ENCODE peak calls at places on chromosome 13, in seven cellular contexts. One of them, this sample, is unnamed.

GRCh38 chr13:33367186-33367895 is 81.8 kb upstream of the STARD13 start:
- DNase-seq in cardiac fibroblast: no peak
- DNase-seq in midbrain: no peak
- DNase-seq in ACHN: no peak
- DNase-seq in GM20000: no peak
- DNase-seq in AG04450: no peak
- DNase-seq in ovary: no peak
- DNase-seq in this sample: no peak

GRCh38 chr13:100773923-100774641 is 99.5 kb upstream of the TMTC4 start:
- DNase-seq in cardiac fibroblast: no peak
- DNase-seq in midbrain: no peak
- DNase-seq in ACHN: no peak
- DNase-seq in GM20000: no peak
- DNase-seq in AG04450: no peak
- DNase-seq in ovary: no peak
- DNase-seq in this sample: no peak

GRCh38 chr13:30791354-30791921 is 56.1 kb downstream of the ALOX5AP start:
- DNase-seq in cardiac fibroblast: peak; percentile 11
- DNase-seq in midbrain: no peak
- DNase-seq in ACHN: no peak
- DNase-seq in GM20000: no peak
- DNase-seq in AG04450: no peak
- DNase-seq in ovary: no peak
- DNase-seq in this sample: no peak

GRCh38 chr13:43878897-43879322 is 630 bp downstream of the CCDC122 start:
- DNase-seq in cardiac fibroblast: peak; percentile 82
- DNase-seq in midbrain: peak; percentile 71
- DNase-seq in ACHN: peak; percentile 76
- DNase-seq in GM20000: peak; percentile 59
- DNase-seq in AG04450: peak; percentile 26
- DNase-seq in ovary: peak; percentile 62
- DNase-seq in this sample: no peak

GRCh38 chr13:109764045-109764444 is 22.3 kb downstream of the IRS2 start:
- DNase-seq in cardiac fibroblast: no peak
- DNase-seq in midbrain: no peak
- DNase-seq in ACHN: no peak
- DNase-seq in GM20000: no peak
- DNase-seq in AG04450: no peak
- DNase-seq in ovary: no peak
- DNase-seq in this sample: no peak

GRCh38 chr13:33676700-33677048 is 141.3 kb upstream of the RFC3 start:
- DNase-seq in cardiac fibroblast: peak; percentile 63
- DNase-seq in midbrain: peak; percentile 29
- DNase-seq in ACHN: peak; percentile 30
- DNase-seq in GM20000: peak; percentile 44
- DNase-seq in AG04450: peak; percentile 1
- DNase-seq in ovary: no peak
- DNase-seq in this sample: peak; percentile 9

GRCh38 chr13:27450921-27451461 is 627 bp upstream of the MTIF3 start:
- DNase-seq in cardiac fibroblast: peak; percentile 57
- DNase-seq in midbrain: no peak
- DNase-seq in ACHN: peak; percentile 88
- DNase-seq in GM20000: no peak
- DNase-seq in AG04450: no peak
- DNase-seq in ovary: peak; percentile 29
- DNase-seq in this sample: peak; percentile 54

GRCh38 chr13:74136089-74136658 is 2.0 kb upstream of the KLF12 start:
- DNase-seq in cardiac fibroblast: peak; percentile 73
- DNase-seq in midbrain: peak; percentile 44
- DNase-seq in ACHN: peak; percentile 30
- DNase-seq in GM20000: peak; percentile 15
- DNase-seq in AG04450: no peak
- DNase-seq in ovary: peak; percentile 26
- DNase-seq in this sample: peak; percentile 53

GRCh38 chr13:20387006-20387405 is 138.7 kb downstream of the CRYL1 start:
- DNase-seq in cardiac fibroblast: no peak
- DNase-seq in midbrain: no peak
- DNase-seq in ACHN: no peak
- DNase-seq in GM20000: no peak
- DNase-seq in AG04450: no peak
- DNase-seq in ovary: no peak
- DNase-seq in this sample: no peak

GRCh38 chr13:24203726-24204295 is 43.3 kb downstream of the SPATA13 start:
- DNase-seq in cardiac fibroblast: no peak
- DNase-seq in midbrain: no peak
- DNase-seq in ACHN: no peak
- DNase-seq in GM20000: no peak
- DNase-seq in AG04450: no peak
- DNase-seq in ovary: no peak
- DNase-seq in this sample: no peak